ENCODE peak calls at places on chromosome 5, in six cellular contexts. Y, M, A, W, H and O are unnamed samples.

GRCh38 chr5:169826618-169827017 is 153.7 kb downstream of the INSYN2B start:
- DNase-seq in Y (no peak), M (no peak), A (no peak), W (no peak), H (no peak), O (no peak)

GRCh38 chr5:90747693-90748092 is 189.1 kb downstream of the ADGRV1 start:
- DNase-seq in Y (no peak), M (no peak), A (no peak), W (no peak), H (peak; percentile 8), O (no peak)

GRCh38 chr5:8848997-8849585 is 696.8 kb downstream of the SEMA5A start:
- DNase-seq in Y (no peak), M (peak; percentile 55), A (no peak), W (no peak), H (peak; percentile 90), O (peak; percentile 87)

GRCh38 chr5:156835905-156836304 is 14.2 kb upstream of the PPP1R2B start:
- DNase-seq in Y (no peak), M (no peak), A (no peak), W (no peak), H (no peak), O (no peak)

GRCh38 chr5:168269950-168270349 is 21.5 kb upstream of the WWC1 start:
- DNase-seq in Y (no peak), M (no peak), A (no peak), W (no peak), H (no peak), O (no peak)

GRCh38 chr5:101943784-101944183 is 352.3 kb downstream of the SLCO4C1 start:
- DNase-seq in Y (no peak), M (no peak), A (no peak), W (no peak), H (peak; percentile 6), O (no peak)

GRCh38 chr5:79546782-79547428 is 33.0 kb upstream of the HOMER1 start:
- DNase-seq in Y (no peak), M (no peak), A (no peak), W (no peak), H (no peak), O (no peak)

GRCh38 chr5:88675159-88675757 is 207.7 kb downstream of the MEF2C start:
- DNase-seq in Y (no peak), M (no peak), A (peak; percentile 30), W (no peak), H (peak; percentile 75), O (no peak)

GRCh38 chr5:4720831-4721230 is 419.3 kb upstream of the ADAMTS16 start:
- DNase-seq in Y (no peak), M (no peak), A (no peak), W (no peak), H (peak; percentile 86), O (no peak)

GRCh38 chr5:120297621-120298020 is 166.5 kb upstream of the PRR16 start:
- DNase-seq in Y (no peak), M (peak; percentile 8), A (no peak), W (no peak), H (peak; percentile 38), O (no peak)

GRCh38 chr5:127425868-127426267 is 91.6 kb upstream of the PRRC1 start:
- DNase-seq in Y (no peak), M (no peak), A (no peak), W (no peak), H (no peak), O (no peak)

GRCh38 chr5:164504141-164504772 is 998.8 kb downstream of the MAT2B start:
- DNase-seq in Y (peak; percentile 31), M (peak; percentile 18), A (peak; percentile 59), W (no peak), H (peak; percentile 48), O (peak; percentile 12)

GRCh38 chr5:134073404-134073803 is 41.1 kb upstream of the TCF7 start:
- DNase-seq in Y (no peak), M (no peak), A (peak; percentile 66), W (no peak), H (peak; percentile 29), O (no peak)

GRCh38 chr5:83987513-83988292 is 267.0 kb upstream of the HAPLN1 start:
- DNase-seq in Y (no peak), M (no peak), A (no peak), W (no peak), H (peak; percentile 20), O (no peak)

GRCh38 chr5:162209005-162209605 is 141.5 kb downstream of the GABRG2 start:
- DNase-seq in Y (peak; percentile 67), M (no peak), A (peak; percentile 82), W (no peak), H (no peak), O (no peak)

GRCh38 chr5:138528208-138528607 is 14.8 kb downstream of the ETF1 start:
- DNase-seq in Y (no peak), M (no peak), A (no peak), W (no peak), H (peak; percentile 35), O (no peak)

GRCh38 chr5:34517249-34517648 is 138.9 kb upstream of the RAI14 start:
- DNase-seq in Y (no peak), M (no peak), A (no peak), W (no peak), H (peak; percentile 64), O (no peak)

GRCh38 chr5:150458819-150459557 is 9.4 kb upstream of the RPS14 start:
- DNase-seq in Y (no peak), M (no peak), A (peak; percentile 87), W (peak; percentile 86), H (peak; percentile 48), O (no peak)
- H3K4me3 ChIP-seq in Y (no peak overlapping the region), M (peak overlapping the region; percentile 21), A (no peak overlapping the region), W (no peak overlapping the region), H (no peak overlapping the region), O (no peak overlapping the region)

GRCh38 chr5:107542428-107542827 is 128.3 kb downstream of the EFNA5 start:
- DNase-seq in Y (no peak), M (peak; percentile 44), A (peak; percentile 23), W (peak; percentile 68), H (peak; percentile 88), O (peak; percentile 97)
- H3K4me3 ChIP-seq in Y (no peak overlapping the region), M (no peak overlapping the region), A (no peak overlapping the region), W (no peak overlapping the region), H (no peak overlapping the region), O (no peak overlapping the region)

GRCh38 chr5:154479160-154479943 is 1.3 kb upstream of the HAND1 start:
- DNase-seq in Y (no peak), M (no peak), A (no peak), W (no peak), H (no peak), O (no peak)

GRCh38 chr5:154477382-154478223 is 424 bp downstream of the HAND1 start:
- DNase-seq in Y (no peak), M (no peak), A (no peak), W (no peak), H (peak; percentile 9), O (no peak)

GRCh38 chr5:154478752-154479159 is 729 bp upstream of the HAND1 start:
- DNase-seq in Y (no peak), M (no peak), A (no peak), W (no peak), H (no peak), O (no peak)

GRCh38 chr5:154476343-154477213 is 1.4 kb downstream of the HAND1 start:
- DNase-seq in Y (no peak), M (no peak), A (no peak), W (no peak), H (no peak), O (no peak)

DNA sequence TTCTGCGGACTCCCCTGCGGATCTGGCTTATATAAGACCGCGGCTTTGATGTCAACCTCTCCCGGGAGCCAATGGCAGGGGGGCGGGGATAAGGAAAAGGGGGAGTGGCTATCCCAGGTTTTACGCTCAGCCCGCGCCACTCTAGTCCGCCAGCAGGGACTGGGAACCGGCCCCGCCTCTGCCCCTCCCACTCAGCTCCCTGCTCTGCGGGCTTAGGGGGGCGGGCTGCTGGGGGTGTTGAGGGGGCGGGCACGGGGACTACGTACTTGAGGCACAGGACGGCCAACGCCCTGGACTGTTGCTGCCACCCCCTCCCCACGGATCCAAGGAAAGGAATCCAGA is at the start of gene HAND1:
- DNase-seq in Y (no peak), M (no peak), A (no peak), W (peak; percentile 33), H (no peak), O (no peak)
- H3K4me3 ChIP-seq in Y (peak within 1 kb of the TSS; percentile 26), M (peak within 1 kb of the TSS; percentile 26), A (peak within 1 kb of the TSS; percentile 13), W (peak within 1 kb of the TSS; percentile 35), H (no peak within 1 kb of the TSS), O (peak within 1 kb of the TSS; percentile 23)

DNA sequence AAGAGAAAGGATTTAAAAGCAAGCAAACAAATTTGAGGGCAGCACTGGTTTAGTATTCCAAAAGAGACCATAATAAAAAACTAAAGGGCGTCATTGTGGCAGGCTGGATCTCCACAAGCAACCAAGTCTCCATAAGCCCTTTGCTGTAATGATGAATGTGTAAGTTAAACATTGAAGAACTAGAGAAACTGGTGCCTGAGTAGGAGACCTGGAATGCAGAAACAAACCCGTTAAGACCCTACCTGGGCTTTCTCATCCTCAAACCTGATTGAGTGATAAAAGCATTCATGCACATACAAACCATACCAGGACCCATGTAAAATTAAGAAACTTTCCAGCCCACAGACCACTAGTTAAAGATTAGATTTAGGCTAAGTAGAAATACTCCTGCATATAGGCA is 1.9 kb upstream of the SCGB3A2 start:
- DNase-seq in Y (no peak), M (no peak), A (no peak), W (no peak), H (no peak), O (no peak)
- H3K4me3 ChIP-seq in Y (no peak overlapping the region), M (no peak overlapping the region), A (no peak overlapping the region), W (no peak overlapping the region), H (no peak overlapping the region), O (no peak overlapping the region)